ENCODE peak calls at places on chromosome 18, in seven cellular contexts. P is neuronal stem cell, Y is caudate nucleus, R is AG10803, A is glutamatergic neuron, C is NCI-H446, L is stromal cell of bone marrow. E is an unnamed sample.

GRCh38 chr18:10195529-10195928 is 258.9 kb upstream of the APCDD1 start:
- DNase-seq in P (no peak), Y (no peak), R (no peak), A (no peak), C (no peak), L (no peak), E (no peak)

GRCh38 chr18:25457636-25458035 is 105.7 kb upstream of the ZNF521 start:
- DNase-seq in P (no peak), Y (no peak), R (peak; percentile 32), A (no peak), C (no peak), L (no peak), E (peak; percentile 18)

GRCh38 chr18:34631071-34631470 is 79.0 kb upstream of the DTNA start:
- DNase-seq in P (no peak), Y (no peak), R (no peak), A (no peak), C (no peak), L (no peak), E (no peak)

GRCh38 chr18:34483198-34483597 is 226.9 kb upstream of the DTNA start:
- DNase-seq in P (no peak), Y (no peak), R (no peak), A (no peak), C (no peak), L (no peak), E (no peak)

GRCh38 chr18:79485788-79486355 is 90.1 kb downstream of the NFATC1 start:
- DNase-seq in P (no peak), Y (no peak), R (peak; percentile 93), A (no peak), C (no peak), L (peak; percentile 92), E (peak; percentile 92)

GRCh38 chr18:12686100-12686499 is 16.4 kb downstream of the CEP76 start:
- DNase-seq in P (no peak), Y (no peak), R (peak; percentile 12), A (no peak), C (no peak), L (no peak), E (peak; percentile 38)

GRCh38 chr18:4394700-4395099 is 60.4 kb downstream of the DLGAP1 start:
- DNase-seq in P (no peak), Y (no peak), R (no peak), A (no peak), C (no peak), L (no peak), E (no peak)

GRCh38 chr18:74942319-74942910 is 266.5 kb downstream of the PTGR3 start:
- DNase-seq in P (no peak), Y (no peak), R (no peak), A (no peak), C (no peak), L (no peak), E (peak; percentile 16)

GRCh38 chr18:35087726-35088125 is 46.5 kb downstream of the MAPRE2 start:
- DNase-seq in P (no peak), Y (no peak), R (no peak), A (no peak), C (no peak), L (no peak), E (no peak)

GRCh38 chr18:23990474-23991410 is 23.8 kb upstream of the TTC39C start:
- DNase-seq in P (no peak), Y (no peak), R (peak; percentile 73), A (no peak), C (no peak), L (no peak), E (peak; percentile 73)

GRCh38 chr18:35141567-35142269 is 99.1 kb upstream of the ZNF397 start:
- DNase-seq in P (no peak), Y (no peak), R (no peak), A (no peak), C (no peak), L (no peak), E (no peak)

GRCh38 chr18:62329676-62330454 is 4.8 kb downstream of the TNFRSF11A start:
- DNase-seq in P (no peak), Y (no peak), R (peak; percentile 63), A (no peak), C (no peak), L (peak; percentile 54), E (peak; percentile 10)

GRCh38 chr18:10015941-10016819 is 102.4 kb downstream of the VAPA start:
- DNase-seq in P (no peak), Y (no peak), R (peak; percentile 99), A (no peak), C (no peak), L (peak; percentile 63), E (peak; percentile 100)

GRCh38 chr18:26804474-26804873 is 61.0 kb downstream of the AQP4 start:
- DNase-seq in P (peak; percentile 26), Y (no peak), R (no peak), A (peak; percentile 43), C (no peak), L (no peak), E (no peak)

GRCh38 chr18:78719821-78720220 is 259.8 kb upstream of the SALL3 start:
- DNase-seq in P (no peak), Y (no peak), R (no peak), A (no peak), C (no peak), L (no peak), E (no peak)

GRCh38 chr18:53850918-53851317 is 373.6 kb downstream of the MBD2 start:
- DNase-seq in P (peak; percentile 20), Y (no peak), R (no peak), A (no peak), C (peak; percentile 38), L (no peak), E (no peak)

GRCh38 chr18:47113796-47114540 is 36.3 kb downstream of the HDHD2 start:
- DNase-seq in P (no peak), Y (no peak), R (peak; percentile 68), A (no peak), C (no peak), L (peak; percentile 18), E (no peak)

GRCh38 chr18:2147866-2148265 is 423.4 kb downstream of the METTL4 start:
- DNase-seq in P (no peak), Y (no peak), R (peak; percentile 68), A (no peak), C (no peak), L (peak; percentile 33), E (peak; percentile 3)

E was measured in fibroblast of villous mesenchyme.